ENCODE peak calls at places on chromosome 21, in eight cellular contexts. L, A, G, W, K, Q, H and Z are unnamed samples.
A peak's percentile ranks its signal among the peaks of the same experiment; 100 is the strongest.

GRCh38 chr21:43884012-43884860 is 19.2 kb downstream of the AGPAT3 start:
- DNase-seq in G (no peak), L (no peak), W (no peak), K (no peak), H (peak; percentile 59), A (no peak), Q (peak; percentile 70), Z (no peak)

GRCh38 chr21:14942801-14943490 is 121.9 kb downstream of the NRIP1 start:
- DNase-seq in K (no peak), L (no peak), W (no peak), G (no peak), Q (no peak), A (no peak), H (no peak), Z (no peak)

GRCh38 chr21:46093668-46094400 is 4.1 kb upstream of the COL6A2 start:
- DNase-seq in G (no peak), H (no peak), L (no peak), A (no peak), W (no peak), Q (no peak), K (no peak), Z (peak; percentile 10)

GRCh38 chr21:31143021-31143420 is 104.7 kb upstream of the KRTAP19-8 start:
- DNase-seq in W (no peak), Q (no peak), K (no peak), H (no peak), L (no peak), A (no peak), G (no peak), Z (no peak)

GRCh38 chr21:41752231-41752681 is 14.6 kb downstream of the RIPK4 start:
- DNase-seq in Q (no peak), H (peak; percentile 87), W (peak; percentile 63), K (no peak), G (peak; percentile 81), L (no peak), A (no peak), Z (no peak)

GRCh38 chr21:32463367-32463766 is 50.9 kb downstream of the EVA1C start:
- DNase-seq in G (no peak), L (no peak), A (no peak), Q (no peak), H (peak; percentile 30), K (no peak), W (peak; percentile 82), Z (no peak)

GRCh38 chr21:42360317-42360716 is 6.0 kb downstream of the TFF1 start:
- DNase-seq in K (no peak), H (no peak), A (no peak), W (no peak), Q (no peak), G (no peak), L (no peak), Z (no peak)

GRCh38 chr21:35927262-35927661 is 133.1 kb downstream of the SETD4 start:
- DNase-seq in H (no peak), G (no peak), L (no peak), W (no peak), Q (no peak), K (no peak), A (no peak), Z (no peak)

GRCh38 chr21:39676054-39676771 is 63.5 kb downstream of the B3GALT5 start:
- DNase-seq in H (peak; percentile 83), G (no peak), L (no peak), K (peak; percentile 3), Q (no peak), W (no peak), A (peak; percentile 26), Z (no peak)

GRCh38 chr21:33662046-33662445 is 19.7 kb downstream of the ITSN1 start:
- DNase-seq in W (no peak), L (no peak), H (peak; percentile 27), Q (no peak), G (no peak), A (no peak), K (no peak), Z (no peak)

GRCh38 chr21:28615276-28615675 is 377.4 kb downstream of the LTN1 start:
- DNase-seq in K (no peak), H (no peak), W (peak; percentile 6), L (no peak), Q (no peak), A (no peak), G (peak; percentile 53), Z (no peak)

GRCh38 chr21:39559511-39559910 is 53.2 kb upstream of the B3GALT5 start:
- DNase-seq in K (no peak), L (no peak), G (no peak), H (no peak), Q (no peak), A (no peak), W (no peak), Z (no peak)

GRCh38 chr21:46116189-46116845 is 18.4 kb downstream of the COL6A2 start:
- DNase-seq in H (no peak), K (no peak), L (no peak), Q (no peak), G (no peak), A (peak; percentile 12), W (no peak), Z (peak; percentile 15)

GRCh38 chr21:19048088-19048672 is 644.6 kb upstream of the TMPRSS15 start:
- DNase-seq in K (no peak), L (no peak), W (no peak), Q (no peak), H (no peak), A (no peak), G (no peak), Z (no peak)

GRCh38 chr21:41231060-41231459 is 63.1 kb downstream of the BACE2 start:
- DNase-seq in W (no peak), Q (no peak), K (no peak), G (no peak), H (no peak), L (no peak), A (no peak), Z (no peak)

GRCh38 chr21:43362306-43362927 is 64.5 kb downstream of the SIK1 start:
- DNase-seq in L (peak; percentile 51), K (no peak), Q (no peak), G (peak; percentile 72), A (peak; percentile 88), W (no peak), H (peak; percentile 68), Z (peak; percentile 85)

GRCh38 chr21:38297193-38297592 is 40.4 kb downstream of the KCNJ15 start:
- DNase-seq in K (no peak), H (peak; percentile 73), Q (peak; percentile 23), A (no peak), L (no peak), G (peak; percentile 20), W (no peak), Z (no peak)

GRCh38 chr21:27776925-27777553 is 810.2 kb upstream of the ADAMTS5 start:
- DNase-seq in W (no peak), G (no peak), Q (no peak), K (no peak), H (no peak), L (no peak), A (peak; percentile 27), Z (peak; percentile 23)

GRCh38 chr21:34593954-34594531 is 20.9 kb downstream of the RCAN1 start:
- DNase-seq in L (no peak), H (no peak), W (no peak), G (no peak), K (no peak), A (no peak), Q (no peak), Z (no peak)

GRCh38 chr21:28442624-28443023 is 550.1 kb downstream of the LTN1 start:
- DNase-seq in K (no peak), Q (no peak), L (no peak), G (peak; percentile 7), W (no peak), H (peak; percentile 65), A (no peak), Z (no peak)

GRCh38 chr21:31554511-31555022 is 104.9 kb upstream of the SOD1 start:
- DNase-seq in G (no peak), H (peak; percentile 55), A (no peak), L (peak; percentile 19), Q (no peak), W (peak; percentile 48), K (no peak), Z (no peak)

GRCh38 chr21:46048926-46049889 is 48.7 kb upstream of the COL6A2 start:
- DNase-seq in W (peak; percentile 54), K (no peak), G (peak; percentile 89), Q (no peak), L (no peak), A (peak; percentile 87), H (peak; percentile 35), Z (peak; percentile 95)

GRCh38 chr21:36917487-36918158 is 48.8 kb downstream of the HLCS start:
- DNase-seq in G (peak; percentile 65), W (peak; percentile 59), A (no peak), H (peak; percentile 73), L (no peak), K (peak; percentile 40), Q (no peak), Z (no peak)

GRCh38 chr21:21436012-21436545 is 437.9 kb downstream of the NCAM2 start:
- DNase-seq in L (no peak), W (no peak), Q (no peak), A (no peak), K (no peak), H (no peak), G (no peak), Z (no peak)